ENCODE peak calls at places on chromosomes 3 and 15, in seven cellular contexts. Z is A549, W is IMR-90, Q is spleen, C is transverse colon, D is body of pancreas, A is heart left ventricle. B is an unnamed sample.

GRCh38 chr15:25670025-25670554 is 193.0 kb downstream of the ATP10A start:
- DNase-seq in Z (peak; percentile 7), C (peak; percentile 21), Q (no peak), D (peak; percentile 40), W (peak; percentile 76), A (peak; percentile 80), B (no peak)

GRCh38 chr15:87706001-87706400 is 550.5 kb downstream of the NTRK3 start:
- DNase-seq in Z (no peak), Q (no peak), C (no peak), D (no peak), A (no peak), W (no peak), B (no peak)

GRCh38 chr15:92023971-92024370 is 170.5 kb downstream of the SLCO3A1 start:
- DNase-seq in D (no peak), Q (no peak), W (no peak), C (no peak), Z (no peak), A (no peak), B (no peak)

GRCh38 chr3:65548848-65549625 is 489.7 kb downstream of the MAGI1 start:
- DNase-seq in A (peak; percentile 72), Q (peak; percentile 74), W (no peak), D (no peak), C (peak; percentile 23), Z (no peak), B (peak; percentile 56)

GRCh38 chr3:189673535-189673934 is 42.3 kb downstream of the TP63 start:
- DNase-seq in C (no peak), Z (no peak), W (no peak), A (no peak), D (no peak), Q (no peak), B (no peak)

GRCh38 chr3:185717627-185718330 is 107.1 kb downstream of the IGF2BP2 start:
- DNase-seq in C (no peak), W (no peak), A (no peak), D (no peak), Q (no peak), Z (no peak), B (no peak)

GRCh38 chr15:36737430-36737891 is 158.0 kb downstream of the CDIN1 start:
- DNase-seq in Q (no peak), W (peak; percentile 83), Z (no peak), D (no peak), C (no peak), A (no peak), B (no peak)

GRCh38 chr3:88707837-88708236 is 399.6 kb upstream of the EPHA3 start:
- DNase-seq in C (no peak), W (no peak), Q (no peak), Z (no peak), D (peak; percentile 38), A (no peak), B (no peak)

GRCh38 chr15:70062321-70062956 is 35.3 kb downstream of the TLE3 start:
- DNase-seq in Q (peak; percentile 62), W (peak; percentile 90), D (peak; percentile 74), C (peak; percentile 84), A (peak; percentile 77), Z (no peak), B (no peak)

GRCh38 chr3:39573392-39573791 is 105.9 kb downstream of the MOBP start:
- DNase-seq in Q (no peak), C (no peak), D (no peak), Z (no peak), A (no peak), W (no peak), B (no peak)

GRCh38 chr3:108001457-108001856 is 89.4 kb downstream of the CD47 start:
- DNase-seq in C (peak; percentile 67), A (no peak), D (no peak), W (peak; percentile 34), Q (no peak), Z (peak; percentile 5), B (no peak)

GRCh38 chr3:48427630-48427962 is 2.3 kb downstream of the PLXNB1 start:
- DNase-seq in A (peak; percentile 46), Z (no peak), C (peak; percentile 37), D (no peak), W (no peak), Q (no peak), B (no peak)

GRCh38 chr3:48430359-48431101 is 644 bp upstream of the PLXNB1 start:
- DNase-seq in A (peak; percentile 59), W (no peak), Z (no peak), Q (no peak), C (peak; percentile 23), D (no peak), B (no peak)

GRCh38 chr3:48429416-48430358 is at the start of gene PLXNB1:
- DNase-seq in C (peak; percentile 84), D (peak; percentile 91), W (peak; percentile 71), Z (peak; percentile 47), A (peak; percentile 73), Q (peak; percentile 90), B (peak; percentile 35)

GRCh38 chr3:48428088-48428862 is 1.6 kb downstream of the PLXNB1 start:
- DNase-seq in W (no peak), A (peak; percentile 47), Z (peak; percentile 28), Q (no peak), C (peak; percentile 80), D (peak; percentile 85), B (no peak)

GRCh38 chr3:48428863-48429415 is 947 bp downstream of the PLXNB1 start:
- DNase-seq in W (peak; percentile 18), C (peak; percentile 60), Z (no peak), D (peak; percentile 57), Q (no peak), A (peak; percentile 70), B (peak; percentile 35)
- TF ChIP-seq POLR2A in W (no peak), C (peak; percentile 25), Z (no peak), D (peak; percentile 67), Q (no peak), A (peak; percentile 41), B (no peak)

DNA sequence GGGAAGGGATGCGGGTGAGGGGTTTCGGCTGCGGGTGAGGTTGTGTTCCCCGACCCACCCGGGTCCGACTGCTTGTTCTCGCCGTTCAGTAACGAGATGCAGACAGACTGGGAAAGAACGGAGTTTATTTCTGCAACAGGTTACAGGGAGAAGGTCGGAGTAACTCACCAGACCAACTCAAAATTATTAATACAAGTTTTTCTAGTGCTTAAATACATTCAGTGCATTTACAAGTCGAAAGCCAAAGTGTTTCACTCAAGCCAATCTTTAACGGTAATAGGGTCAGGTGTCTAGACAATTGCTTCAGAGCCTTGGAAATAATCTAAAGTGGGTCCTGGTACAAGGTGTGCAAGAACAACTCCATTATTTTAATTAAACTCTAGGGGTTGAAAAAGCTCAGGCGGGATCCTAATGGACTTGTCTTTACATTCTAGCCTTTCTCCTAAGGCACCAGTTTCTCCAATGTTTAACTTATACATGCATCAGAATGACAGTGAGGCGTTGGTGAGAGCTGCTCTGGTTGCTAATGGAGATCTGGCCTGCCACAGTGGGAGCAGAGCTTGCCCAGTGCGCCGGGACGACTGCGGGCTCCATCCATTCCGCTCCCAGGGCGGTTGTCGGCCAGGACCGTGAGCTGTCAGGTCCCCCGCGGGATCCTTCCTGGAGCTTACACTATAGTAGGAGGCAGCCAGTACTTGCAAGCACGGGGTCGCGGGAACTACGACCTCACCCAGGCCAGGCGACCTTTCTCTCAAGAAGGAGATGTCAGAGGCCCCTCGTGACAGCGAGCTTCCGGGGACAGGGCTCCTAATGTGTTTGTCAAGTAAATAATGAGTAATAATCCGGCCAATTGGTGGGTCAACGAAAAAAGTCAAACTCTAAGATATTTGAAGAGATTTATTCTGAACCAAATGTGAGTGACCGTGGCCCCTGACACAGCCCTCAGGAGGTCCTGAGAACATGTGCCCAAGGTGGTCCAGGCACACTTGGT is 836 bp upstream of the HIGD1A start:
- DNase-seq in D (peak; percentile 59), Z (no peak), A (peak; percentile 66), Q (peak; percentile 83), C (peak; percentile 35), W (no peak), B (no peak)
- TF ChIP-seq POLR2A in D (no peak), Z (no peak), A (no peak), Q (no peak), C (no peak), W (no peak), B (no peak)

DNA sequence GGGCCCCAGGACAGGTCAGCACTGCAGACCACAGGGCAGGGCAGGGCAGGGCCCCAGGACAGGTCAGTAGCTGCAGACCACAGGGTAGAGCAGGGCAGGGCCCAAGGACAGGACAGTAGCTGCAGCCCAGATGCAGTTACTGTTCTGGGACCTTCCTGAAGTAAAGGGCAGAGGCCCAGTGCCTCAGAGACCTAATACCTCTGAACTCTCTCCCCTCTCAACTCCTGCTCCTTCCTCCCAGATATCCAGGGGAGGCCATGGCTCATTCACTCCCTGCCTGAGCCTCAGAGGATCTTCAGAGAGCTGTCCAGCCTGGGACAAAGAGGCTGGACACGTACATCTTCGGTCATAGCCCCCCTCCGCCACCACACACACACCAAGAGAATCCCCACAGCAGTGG is 24.4 kb upstream of the BUB1B start:
- DNase-seq in D (no peak), Q (no peak), A (no peak), Z (no peak), W (no peak), C (no peak), B (no peak)
- TF ChIP-seq POLR2A in D (no peak), Q (no peak), A (no peak), Z (no peak), W (no peak), C (no peak), B (no peak)

DNA sequence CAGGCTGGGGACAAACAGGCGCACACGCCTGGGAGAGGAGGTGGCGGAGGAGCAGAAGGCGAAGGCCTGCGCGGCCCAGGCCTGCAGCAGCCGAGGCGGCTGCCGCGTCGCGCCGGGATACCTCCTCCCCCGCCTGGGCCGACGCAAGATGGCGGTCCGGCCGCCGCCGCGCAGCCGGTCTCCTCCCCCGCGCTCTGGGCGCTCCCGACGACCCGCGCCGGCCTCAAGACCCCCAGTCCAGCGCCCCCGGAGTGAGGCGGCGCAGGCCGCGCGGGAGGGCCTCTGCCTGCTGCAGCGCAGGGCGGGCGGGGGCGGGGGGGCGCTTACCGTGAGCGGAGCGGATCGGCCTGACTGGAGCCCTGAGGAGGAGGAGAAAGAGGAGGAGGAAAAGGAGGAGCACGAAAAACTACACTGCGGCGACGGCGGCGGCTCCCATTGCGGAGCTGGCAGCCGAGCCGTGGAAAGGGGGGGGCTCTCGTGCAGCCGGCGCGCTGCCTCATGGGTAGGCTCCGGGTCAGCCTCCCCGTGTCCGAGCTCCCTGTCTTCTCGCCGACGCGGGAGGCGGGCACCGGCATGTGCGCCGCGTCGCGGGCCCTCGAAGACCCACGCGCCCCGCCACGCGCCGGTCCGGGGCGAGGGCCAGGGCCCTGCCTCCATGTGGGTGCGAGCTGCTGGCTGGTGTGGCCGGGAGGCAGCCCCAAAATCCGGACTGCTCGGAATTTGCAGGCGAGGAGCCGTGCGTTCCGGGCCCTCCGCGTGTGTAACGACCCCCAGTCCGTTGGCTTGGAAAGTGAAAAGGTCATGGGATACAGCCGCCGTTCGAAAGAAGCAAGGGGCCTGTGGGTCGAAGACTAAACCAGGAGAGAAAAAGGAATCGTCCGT is at the start of gene ZNF280D:
- DNase-seq in Q (peak; percentile 95), C (peak; percentile 91), Z (peak; percentile 95), D (peak; percentile 92), W (peak; percentile 85), A (peak; percentile 96), B (peak; percentile 92)
- TF ChIP-seq POLR2A in Q (peak; percentile 4), C (peak; percentile 50), Z (peak; percentile 61), D (peak; percentile 74), W (peak; percentile 75), A (no peak), B (peak; percentile 66)